ENCODE peak calls at places on chromosomes 16 and 17, in six cellular contexts. V, Z, W, S, G and F are unnamed samples.

GRCh38 chr17:45144199-45145034 is 3.9 kb upstream of the HEXIM1 start:
- DNase-seq in V (no peak), Z (peak), W (no peak), S (no peak), G (no peak), F (no peak)

GRCh38 chr16:51888534-51888933 is 658.4 kb downstream of the TOX3 start:
- DNase-seq in V (no peak), Z (no peak), W (no peak), S (no peak), G (no peak), F (no peak)

GRCh38 chr17:41588126-41588810 is 1.6 kb upstream of the KRT14 start:
- DNase-seq in V (no peak), Z (no peak), W (peak), S (no peak), G (no peak), F (no peak)

GRCh38 chr17:27247071-27247957 is 46.6 kb upstream of the WSB1 start:
- DNase-seq in V (peak), Z (peak), W (peak), S (no peak), G (peak), F (peak)

GRCh38 chr17:83099570-83100181 is 20.3 kb downstream of the METRNL start:
- DNase-seq in V (peak), Z (no peak), W (no peak), S (no peak), G (peak), F (peak)

GRCh38 chr17:6712058-6712853 is 913 bp downstream of the SLC13A5 start:
- DNase-seq in V (no peak), Z (no peak), W (peak), S (no peak), G (peak), F (no peak)

GRCh38 chr16:89822188-89823086 is 5.8 kb upstream of the SPIRE2 start:
- DNase-seq in V (no peak), Z (no peak), W (no peak), S (no peak), G (no peak), F (no peak)

GRCh38 chr17:79834575-79835469 is 4.4 kb downstream of the CBX4 start:
- DNase-seq in V (no peak), Z (peak), W (no peak), S (no peak), G (no peak), F (no peak)

GRCh38 chr16:28604186-28604565 is 5.7 kb downstream of the SULT1A1 start:
- DNase-seq in V (no peak), Z (no peak), W (no peak), S (no peak), G (no peak), F (no peak)

GRCh38 chr17:40311575-40311974 is 2.6 kb downstream of the RARA start:
- DNase-seq in V (no peak), Z (peak), W (peak), S (no peak), G (no peak), F (no peak)

GRCh38 chr16:69373019-69373418 is 12.8 kb downstream of the TERF2 start:
- DNase-seq in V (no peak), Z (no peak), W (no peak), S (no peak), G (no peak), F (no peak)

GRCh38 chr17:48374650-48375230 is 55.3 kb downstream of the SKAP1 start:
- DNase-seq in V (peak), Z (no peak), W (peak), S (no peak), G (peak), F (peak)

GRCh38 chr16:31064882-31065461 is 9.1 kb downstream of the ZNF668 start:
- DNase-seq in V (peak), Z (peak), W (peak), S (peak), G (peak), F (peak)

GRCh38 chr17:73189417-73190099 is 3.3 kb upstream of the COG1 start:
- DNase-seq in V (peak), Z (no peak), W (peak), S (no peak), G (peak), F (peak)

GRCh38 chr16:4097826-4098240 is 18.4 kb downstream of the ADCY9 start:
- DNase-seq in V (peak), Z (no peak), W (no peak), S (no peak), G (peak), F (no peak)

GRCh38 chr17:53090770-53091169 is 732.0 kb upstream of the KIF2B start:
- DNase-seq in V (no peak), Z (no peak), W (no peak), S (no peak), G (no peak), F (no peak)

GRCh38 chr17:74566132-74566753 is 1.1 kb downstream of the CD300H start:
- DNase-seq in V (peak), Z (no peak), W (peak), S (no peak), G (peak), F (no peak)

GRCh38 chr17:41505007-41505835 is at the start of gene KRT13:
- DNase-seq in V (no peak), Z (no peak), W (no peak), S (no peak), G (no peak), F (no peak)

GRCh38 chr16:24609417-24609739 is 70.0 kb downstream of the RBBP6 start:
- DNase-seq in V (no peak), Z (no peak), W (no peak), S (no peak), G (no peak), F (no peak)

GRCh38 chr16:85123891-85124635 is 11.8 kb upstream of the CIBAR2 start:
- DNase-seq in V (peak), Z (peak), W (peak), S (peak), G (peak), F (peak)

GRCh38 chr17:67414130-67414529 is 37.0 kb downstream of the PITPNC1 start:
- DNase-seq in V (no peak), Z (no peak), W (no peak), S (no peak), G (no peak), F (no peak)
- TF ChIP-seq CTCF in V (no peak), Z (no peak), W (no peak), S (no peak), G (no peak), F (no peak)

GRCh38 chr17:78117027-78117981 is 11.3 kb downstream of the TMC6 start:
- DNase-seq in V (no peak), Z (no peak), W (no peak), S (no peak), G (no peak), F (no peak)
- TF ChIP-seq CTCF in V (peak), Z (peak), W (peak), S (no peak), G (peak), F (peak)

GRCh38 chr16:66326995-66327513 is 39.4 kb upstream of the CDH5 start:
- DNase-seq in V (no peak), Z (no peak), W (no peak), S (no peak), G (no peak), F (no peak)
- TF ChIP-seq CTCF in V (no peak), Z (no peak), W (no peak), S (no peak), G (no peak), F (no peak)

GRCh38 chr16:59412275-59412841 is 678.2 kb upstream of the GOT2 start:
- DNase-seq in V (no peak), Z (no peak), W (peak), S (no peak), G (no peak), F (peak)
- TF ChIP-seq CTCF in V (peak), Z (peak), W (peak), S (peak), G (peak), F (peak)

GRCh38 chr16:2585651-2586081 is 47.8 kb downstream of the PDPK1 start:
- DNase-seq in V (no peak), Z (no peak), W (no peak), S (no peak), G (no peak), F (no peak)

GRCh38 chr16:2586901-2587480 is 49.2 kb downstream of the PDPK1 start:
- DNase-seq in V (no peak), Z (no peak), W (no peak), S (no peak), G (no peak), F (no peak)

GRCh38 chr16:2587891-2588565 is 50.2 kb downstream of the PDPK1 start:
- DNase-seq in V (no peak), Z (no peak), W (no peak), S (no peak), G (no peak), F (no peak)

GRCh38 chr16:2584742-2585650 is 47.2 kb downstream of the PDPK1 start:
- DNase-seq in V (no peak), Z (peak), W (no peak), S (no peak), G (peak), F (no peak)

GRCh38 chr16:2586241-2586640 is 48.4 kb downstream of the PDPK1 start:
- DNase-seq in V (no peak), Z (no peak), W (no peak), S (no peak), G (no peak), F (no peak)
- TF ChIP-seq CTCF in V (peak), Z (peak), W (no peak), S (peak), G (peak), F (peak)

GRCh38 chr16:66273644-66274334 is 92.7 kb upstream of the CDH5 start:
- DNase-seq in V (peak), Z (no peak), W (peak), S (no peak), G (peak), F (peak)
- TF ChIP-seq CTCF in V (peak), Z (no peak), W (peak), S (peak), G (peak), F (no peak)